ENCODE peak calls at places on chromosomes 3 and 15, in six cellular contexts. G is tibial nerve, U is RCC 7860, F is heart left ventricle, C is NCI-H1105, I is coronary artery. D is an unnamed sample.

GRCh38 chr3:122609798-122610559 is 32.5 kb downstream of the PARP15 start:
- DNase-seq in G (no peak), U (peak), F (no peak), C (no peak), I (no peak), D (no peak)

GRCh38 chr3:188092648-188093047 is 61.3 kb upstream of the LPP start:
- DNase-seq in G (no peak), U (no peak), F (no peak), C (no peak), I (no peak), D (no peak)

GRCh38 chr3:125416235-125416634 is 41.1 kb upstream of the ZNF148 start:
- DNase-seq in G (no peak), U (no peak), F (no peak), C (no peak), I (no peak), D (no peak)

GRCh38 chr3:66483006-66483928 is 17.6 kb downstream of the LRIG1 start:
- DNase-seq in G (peak), U (no peak), F (peak), C (no peak), I (peak), D (no peak)

GRCh38 chr15:62549345-62549970 is 384.4 kb upstream of the C2CD4B start:
- DNase-seq in G (no peak), U (no peak), F (no peak), C (no peak), I (no peak), D (no peak)

GRCh38 chr3:163878396-163878795 is 1199.9 kb downstream of the SI start:
- DNase-seq in G (no peak), U (no peak), F (no peak), C (no peak), I (no peak), D (no peak)

GRCh38 chr3:69463546-69463945 is 77.7 kb upstream of the FRMD4B start:
- DNase-seq in G (no peak), U (no peak), F (no peak), C (no peak), I (no peak), D (no peak)

GRCh38 chr3:38150780-38151528 is 12.5 kb downstream of the MYD88 start:
- DNase-seq in G (no peak), U (no peak), F (no peak), C (no peak), I (peak), D (no peak)

GRCh38 chr15:72078887-72079286 is 39.1 kb downstream of the MYO9A start:
- DNase-seq in G (no peak), U (no peak), F (no peak), C (no peak), I (no peak), D (no peak)

GRCh38 chr3:169769287-169770181 is at the start of gene ACTRT3:
- DNase-seq in G (peak), U (no peak), F (peak), C (no peak), I (peak), D (no peak)

GRCh38 chr3:27449530-27450150 is 34.5 kb downstream of the SLC4A7 start:
- DNase-seq in G (no peak), U (no peak), F (no peak), C (no peak), I (no peak), D (no peak)

GRCh38 chr15:83011271-83012037 is at the start of gene C15orf40:
- DNase-seq in G (peak), U (peak), F (peak), C (peak), I (peak), D (peak)

GRCh38 chr3:81823086-81823485 is 61.6 kb upstream of the GBE1 start:
- DNase-seq in G (no peak), U (no peak), F (no peak), C (no peak), I (no peak), D (no peak)

GRCh38 chr3:124201786-124202185 is 209.9 kb upstream of the ROPN1 start:
- DNase-seq in G (no peak), U (no peak), F (peak), C (no peak), I (no peak), D (no peak)

GRCh38 chr15:92306662-92307061 is 87.0 kb upstream of the ST8SIA2 start:
- DNase-seq in G (no peak), U (no peak), F (no peak), C (no peak), I (no peak), D (peak)

GRCh38 chr3:61768284-61769012 is 207.1 kb downstream of the PTPRG start:
- DNase-seq in G (no peak), U (no peak), F (no peak), C (no peak), I (no peak), D (no peak)

GRCh38 chr15:76340198-76340801 is 3.7 kb downstream of the ISL2 start:
- DNase-seq in G (no peak), U (no peak), F (no peak), C (no peak), I (no peak), D (no peak)

GRCh38 chr15:93837450-93837849 is 393.9 kb upstream of the MCTP2 start:
- DNase-seq in G (no peak), U (no peak), F (no peak), C (no peak), I (no peak), D (no peak)

D was measured in vagina.